ENCODE peak calls at places on chromosomes 13 and 19, in four cellular contexts. I, U, A and W are unnamed samples.
A peak's percentile ranks its signal among the peaks of the same experiment; 100 is the strongest.

GRCh38 chr19:14081797-14082674 is 3.5 kb downstream of the C19orf67 start:
- DNase-seq in I (no peak), U (no peak), A (no peak), W (no peak)

GRCh38 chr19:46678110-46678732 is 17.2 kb upstream of the DACT3 start:
- DNase-seq in I (no peak), U (no peak), A (peak; percentile 98), W (peak; percentile 90)

GRCh38 chr13:36837354-36838092 is 18.5 kb downstream of the RFXAP start:
- DNase-seq in I (no peak), U (no peak), A (no peak), W (no peak)

GRCh38 chr13:111505175-111505777 is 184.8 kb downstream of the TEX29 start:
- DNase-seq in I (no peak), U (peak; percentile 12), A (peak; percentile 52), W (peak; percentile 79)

GRCh38 chr19:812049-812816 is 9.5 kb downstream of the PLPPR3 start:
- DNase-seq in I (no peak), U (no peak), A (peak; percentile 61), W (no peak)

GRCh38 chr19:24054044-24054935 is 32.7 kb upstream of the ZNF254 start:
- DNase-seq in I (no peak), U (peak; percentile 66), A (no peak), W (no peak)

GRCh38 chr13:29847501-29847983 is 2.9 kb downstream of the UBL3 start:
- DNase-seq in I (no peak), U (peak; percentile 37), A (no peak), W (no peak)

GRCh38 chr19:13712767-13713201 is 51.5 kb upstream of the MRI1 start:
- DNase-seq in I (no peak), U (no peak), A (no peak), W (no peak)

GRCh38 chr13:114059946-114060860 is 72.2 kb downstream of the RASA3 start:
- DNase-seq in I (no peak), U (no peak), A (no peak), W (no peak)

GRCh38 chr13:100887729-100888151 is 213.1 kb upstream of the TMTC4 start:
- DNase-seq in I (no peak), U (no peak), A (no peak), W (no peak)

GRCh38 chr19:21586341-21587116 is 81.1 kb downstream of the ZNF429 start:
- DNase-seq in I (no peak), U (no peak), A (no peak), W (no peak)

GRCh38 chr13:34833562-34834182 is 108.4 kb upstream of the NBEA start:
- DNase-seq in I (no peak), U (no peak), A (no peak), W (peak; percentile 51)

GRCh38 chr19:17766543-17767131 is 15.4 kb downstream of the FCHO1 start:
- DNase-seq in I (no peak), U (peak; percentile 89), A (no peak), W (peak; percentile 94)

GRCh38 chr19:55181740-55182139 is 1.7 kb upstream of the SYT5 start:
- DNase-seq in I (no peak), U (no peak), A (no peak), W (no peak)

GRCh38 chr13:96696501-96696900 is 297.8 kb downstream of the OXGR1 start:
- DNase-seq in I (no peak), U (no peak), A (no peak), W (no peak)

GRCh38 chr19:58382997-58383603 is 2.3 kb upstream of the ZNF837 start:
- DNase-seq in I (no peak), U (no peak), A (no peak), W (no peak)

GRCh38 chr13:96968027-96968426 is 26.2 kb downstream of the OXGR1 start:
- DNase-seq in I (no peak), U (no peak), A (no peak), W (no peak)

GRCh38 chr13:112940236-112940635 is 28.8 kb upstream of the MCF2L start:
- DNase-seq in I (no peak), U (no peak), A (no peak), W (no peak)

GRCh38 chr19:47024502-47024901 is 4.9 kb downstream of the NPAS1 start:
- DNase-seq in I (no peak), U (no peak), A (no peak), W (no peak)

GRCh38 chr19:29771708-29772415 is 39.9 kb upstream of the CCNE1 start:
- DNase-seq in I (no peak), U (peak; percentile 41), A (peak; percentile 79), W (peak; percentile 76)

GRCh38 chr19:14517840-14518505 is at the start of gene DNAJB1:
- DNase-seq in I (no peak), U (peak; percentile 38), A (peak; percentile 89), W (peak; percentile 58)

GRCh38 chr13:72842991-72843390 is 61.1 kb downstream of the PIBF1 start:
- DNase-seq in I (no peak), U (no peak), A (no peak), W (no peak)

DNA sequence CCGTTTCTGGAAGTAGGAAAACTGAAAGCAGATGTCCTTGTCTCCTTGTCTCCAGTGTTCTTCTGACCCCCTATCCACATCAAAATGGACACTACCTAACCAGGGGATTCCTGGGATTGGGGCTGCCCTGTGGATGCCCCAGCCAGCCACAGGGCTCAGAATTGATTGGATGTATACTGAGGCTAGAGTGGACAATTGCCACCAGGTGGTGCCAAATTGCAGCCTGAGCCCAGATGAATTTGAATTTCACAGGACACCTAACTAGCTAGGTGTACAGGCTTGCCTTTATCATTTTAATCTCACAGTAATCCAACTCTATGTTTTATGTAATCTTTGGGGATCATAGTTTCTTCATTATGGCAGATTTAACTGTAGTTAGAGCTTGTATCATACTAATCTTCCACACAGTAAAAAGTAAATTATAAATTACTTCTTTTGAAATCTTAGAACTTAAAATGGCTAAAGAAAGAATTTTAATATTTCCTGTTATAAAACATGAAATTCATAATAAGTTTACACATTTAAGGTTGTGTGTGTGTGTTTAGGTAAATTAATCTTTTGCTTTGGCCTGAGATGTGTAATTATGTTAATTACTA is 58.0 kb downstream of the PIBF1 start:
- DNase-seq in I (peak; percentile 3), U (peak; percentile 56), A (peak; percentile 15), W (peak; percentile 61)
- TF ChIP-seq CREM in I (no peak), U (no peak), A (no peak), W (no peak)

GRCh38 chr19:6611441-6611852 is 20.5 kb upstream of the CD70 start:
- DNase-seq in I (no peak), U (no peak), A (no peak), W (no peak)

GRCh38 chr19:6616011-6616410 is 25.1 kb upstream of the CD70 start:
- DNase-seq in I (no peak), U (no peak), A (no peak), W (no peak)

GRCh38 chr19:6610934-6611370 is 20.0 kb upstream of the CD70 start:
- DNase-seq in I (no peak), U (no peak), A (no peak), W (no peak)

GRCh38 chr19:6617374-6617773 is 26.4 kb upstream of the CD70 start:
- DNase-seq in I (no peak), U (no peak), A (no peak), W (no peak)

GRCh38 chr19:6613711-6614110 is 22.8 kb upstream of the CD70 start:
- DNase-seq in I (no peak), U (no peak), A (no peak), W (no peak)
- TF ChIP-seq CREM in I (peak; percentile 76), U (no peak), A (no peak), W (no peak)

DNA sequence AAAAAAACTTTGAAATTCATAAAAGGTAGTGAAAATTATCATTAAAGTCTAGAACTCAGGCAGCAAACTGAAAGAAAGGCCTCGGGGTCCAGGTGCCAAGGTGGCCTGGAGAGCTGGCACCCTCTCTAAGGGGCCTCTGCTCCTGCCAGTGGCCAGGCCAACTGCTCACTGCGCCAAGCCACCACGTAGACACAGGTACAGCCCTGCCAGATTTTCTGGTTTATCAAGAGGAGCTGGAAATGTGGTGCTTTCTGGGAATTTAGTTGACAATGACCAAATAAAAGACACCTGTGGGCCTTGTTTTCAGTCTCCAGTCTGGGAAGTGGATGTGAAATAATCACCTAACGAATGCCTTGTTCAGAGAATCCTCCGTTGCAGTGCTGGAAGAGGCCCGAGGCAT is 22.8 kb downstream of the ZNF574 start:
- DNase-seq in I (no peak), U (no peak), A (no peak), W (no peak)
- TF ChIP-seq CREM in I (no peak), U (no peak), A (no peak), W (no peak)

GRCh38 chr19:33798701-33799111 is 2.0 kb downstream of the KCTD15 start:
- DNase-seq in I (no peak), U (no peak), A (no peak), W (no peak)

GRCh38 chr19:33797821-33798633 is 1.4 kb downstream of the KCTD15 start:
- DNase-seq in I (no peak), U (no peak), A (peak; percentile 81), W (peak; percentile 71)

GRCh38 chr19:33795370-33796163 is 1.1 kb upstream of the KCTD15 start:
- DNase-seq in I (no peak), U (peak; percentile 66), A (peak; percentile 93), W (peak; percentile 88)

GRCh38 chr19:33794578-33795369 is 1.9 kb upstream of the KCTD15 start:
- DNase-seq in I (no peak), U (no peak), A (no peak), W (peak; percentile 54)

DNA sequence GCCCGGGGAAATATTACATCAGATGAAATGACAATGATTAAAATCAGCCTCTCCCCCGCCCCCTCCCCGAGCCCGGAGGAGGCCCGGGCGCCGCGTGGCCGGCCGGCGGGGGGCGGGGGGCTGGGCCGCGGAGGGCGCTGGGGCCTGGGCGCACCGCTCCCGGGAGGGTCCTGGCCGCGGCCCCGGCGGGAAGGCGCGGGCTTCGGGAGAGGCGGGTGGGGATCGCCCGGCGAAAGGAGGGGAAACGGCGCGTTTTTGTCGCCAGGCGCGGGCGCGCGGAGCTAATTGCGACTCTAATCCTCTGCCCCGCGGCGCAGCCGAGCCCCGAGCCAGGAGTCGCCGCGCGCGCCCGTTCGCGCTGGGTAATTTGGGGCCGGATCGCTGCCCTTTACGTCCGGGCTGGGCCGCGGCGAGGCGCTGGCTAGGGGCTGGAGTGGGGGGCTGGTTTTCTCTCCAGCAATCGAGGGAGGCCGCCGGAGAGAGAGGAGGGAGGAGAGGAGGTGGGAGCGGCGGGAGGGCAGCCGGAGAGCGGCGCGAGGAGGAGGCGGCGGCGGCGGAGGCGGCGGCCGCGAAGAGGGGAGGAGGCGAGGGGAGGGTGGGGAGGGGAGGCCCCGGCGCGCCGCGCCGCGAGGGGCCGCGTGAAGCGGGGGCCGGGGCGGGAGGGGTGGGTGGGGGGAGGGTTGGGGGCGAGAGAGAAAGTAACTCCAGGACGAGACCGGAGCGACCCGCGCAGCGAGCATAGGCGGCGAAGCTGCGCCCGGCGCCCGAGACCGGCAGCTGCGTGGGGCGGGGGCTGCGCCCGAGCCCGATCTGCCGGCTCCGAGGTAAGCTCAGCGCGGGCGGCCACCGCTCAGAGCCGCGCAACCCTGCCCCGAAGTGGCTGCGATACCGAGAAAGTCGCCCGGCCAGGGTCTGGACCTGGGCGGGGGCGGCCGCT is at the start of gene KCTD15:
- DNase-seq in I (no peak), U (no peak), A (peak; percentile 75), W (peak; percentile 66)
- TF ChIP-seq CREM in I (no peak), U (no peak), A (no peak), W (no peak)

GRCh38 chr13:102045713-102046112 is 356.1 kb downstream of the FGF14 start:
- DNase-seq in I (no peak), U (no peak), A (no peak), W (no peak)
- TF ChIP-seq CREM in I (no peak), U (no peak), A (no peak), W (no peak)